ENCODE peak calls at places on chromosome 13, in ten cellular contexts. One of them, this sample, is unnamed.

GRCh38 chr13:45928843-45929242 is 77.3 kb upstream of the SIAH3 start:
- DNase-seq in neural progenitor cell: no peak
- DNase-seq in PC-3: peak; percentile 11
- DNase-seq in IMR-90: no peak
- DNase-seq in pancreas: no peak
- DNase-seq in left ventricle myocardium inferior: no peak
- DNase-seq in heart right ventricle: no peak
- DNase-seq in spleen: no peak
- DNase-seq in DND-41: no peak
- DNase-seq in hepatocyte: no peak
- DNase-seq in this sample: no peak

GRCh38 chr13:113748101-113748861 is 10.7 kb upstream of the TMEM255B start:
- DNase-seq in pancreas: peak; percentile 49
- DNase-seq in neural progenitor cell: no peak
- DNase-seq in spleen: peak; percentile 67
- DNase-seq in IMR-90: no peak
- DNase-seq in left ventricle myocardium inferior: peak; percentile 55
- DNase-seq in hepatocyte: no peak
- DNase-seq in heart right ventricle: no peak
- DNase-seq in PC-3: no peak
- DNase-seq in DND-41: no peak
- DNase-seq in this sample: no peak

GRCh38 chr13:91058066-91058465 is 289.4 kb upstream of the MIR17HG start:
- DNase-seq in left ventricle myocardium inferior: no peak
- DNase-seq in PC-3: peak; percentile 35
- DNase-seq in neural progenitor cell: peak; percentile 37
- DNase-seq in DND-41: no peak
- DNase-seq in hepatocyte: peak; percentile 37
- DNase-seq in heart right ventricle: no peak
- DNase-seq in pancreas: no peak
- DNase-seq in IMR-90: no peak
- DNase-seq in spleen: no peak
- DNase-seq in this sample: no peak

GRCh38 chr13:105159794-105160193 is 1375.7 kb downstream of the EFNB2 start:
- DNase-seq in left ventricle myocardium inferior: no peak
- DNase-seq in heart right ventricle: no peak
- DNase-seq in PC-3: no peak
- DNase-seq in IMR-90: no peak
- DNase-seq in spleen: no peak
- DNase-seq in pancreas: no peak
- DNase-seq in neural progenitor cell: no peak
- DNase-seq in DND-41: peak; percentile 82
- DNase-seq in hepatocyte: no peak
- DNase-seq in this sample: no peak

GRCh38 chr13:66402071-66402470 is 828.1 kb downstream of the PCDH9 start:
- DNase-seq in neural progenitor cell: no peak
- DNase-seq in hepatocyte: no peak
- DNase-seq in DND-41: no peak
- DNase-seq in left ventricle myocardium inferior: no peak
- DNase-seq in heart right ventricle: no peak
- DNase-seq in IMR-90: no peak
- DNase-seq in pancreas: no peak
- DNase-seq in PC-3: peak; percentile 8
- DNase-seq in spleen: no peak
- DNase-seq in this sample: no peak

GRCh38 chr13:101449971-101450748 is 2.3 kb upstream of the ITGBL1 start:
- DNase-seq in IMR-90: peak; percentile 93
- DNase-seq in heart right ventricle: no peak
- DNase-seq in PC-3: peak; percentile 93
- DNase-seq in pancreas: no peak
- DNase-seq in left ventricle myocardium inferior: no peak
- DNase-seq in hepatocyte: no peak
- DNase-seq in spleen: no peak
- DNase-seq in DND-41: no peak
- DNase-seq in neural progenitor cell: no peak
- DNase-seq in this sample: no peak

GRCh38 chr13:40252241-40252640 is 414.2 kb downstream of the FOXO1 start:
- DNase-seq in IMR-90: no peak
- DNase-seq in neural progenitor cell: no peak
- DNase-seq in DND-41: no peak
- DNase-seq in left ventricle myocardium inferior: no peak
- DNase-seq in pancreas: no peak
- DNase-seq in heart right ventricle: no peak
- DNase-seq in hepatocyte: no peak
- DNase-seq in spleen: no peak
- DNase-seq in PC-3: no peak
- DNase-seq in this sample: no peak

GRCh38 chr13:79966502-79966901 is 374.4 kb downstream of the SPRY2 start:
- DNase-seq in heart right ventricle: no peak
- DNase-seq in DND-41: no peak
- DNase-seq in pancreas: no peak
- DNase-seq in PC-3: peak; percentile 68
- DNase-seq in neural progenitor cell: no peak
- DNase-seq in spleen: no peak
- DNase-seq in IMR-90: no peak
- DNase-seq in hepatocyte: no peak
- DNase-seq in left ventricle myocardium inferior: no peak
- DNase-seq in this sample: no peak

GRCh38 chr13:45878966-45879365 is 27.4 kb upstream of the SIAH3 start:
- DNase-seq in hepatocyte: no peak
- DNase-seq in IMR-90: no peak
- DNase-seq in neural progenitor cell: no peak
- DNase-seq in PC-3: no peak
- DNase-seq in DND-41: no peak
- DNase-seq in pancreas: no peak
- DNase-seq in spleen: no peak
- DNase-seq in left ventricle myocardium inferior: no peak
- DNase-seq in heart right ventricle: no peak
- DNase-seq in this sample: no peak

GRCh38 chr13:66803013-66803739 is 427.0 kb downstream of the PCDH9 start:
- DNase-seq in DND-41: no peak
- DNase-seq in PC-3: no peak
- DNase-seq in IMR-90: no peak
- DNase-seq in spleen: no peak
- DNase-seq in left ventricle myocardium inferior: no peak
- DNase-seq in neural progenitor cell: no peak
- DNase-seq in hepatocyte: no peak
- DNase-seq in heart right ventricle: no peak
- DNase-seq in pancreas: no peak
- DNase-seq in this sample: no peak

GRCh38 chr13:67086260-67086659 is 143.9 kb downstream of the PCDH9 start:
- DNase-seq in IMR-90: no peak
- DNase-seq in neural progenitor cell: no peak
- DNase-seq in DND-41: no peak
- DNase-seq in left ventricle myocardium inferior: no peak
- DNase-seq in hepatocyte: no peak
- DNase-seq in heart right ventricle: no peak
- DNase-seq in spleen: no peak
- DNase-seq in PC-3: no peak
- DNase-seq in pancreas: no peak
- DNase-seq in this sample: no peak

GRCh38 chr13:109784590-109785140 is 1.7 kb downstream of the IRS2 start:
- DNase-seq in left ventricle myocardium inferior: peak; percentile 84
- DNase-seq in neural progenitor cell: peak; percentile 93
- DNase-seq in IMR-90: peak; percentile 62
- DNase-seq in hepatocyte: peak; percentile 92
- DNase-seq in spleen: peak; percentile 94
- DNase-seq in DND-41: no peak
- DNase-seq in pancreas: peak; percentile 86
- DNase-seq in heart right ventricle: peak; percentile 86
- DNase-seq in PC-3: peak; percentile 71
- DNase-seq in this sample: peak; percentile 66

GRCh38 chr13:44908712-44909111 is 80.6 kb downstream of the NUFIP1 start:
- DNase-seq in PC-3: no peak
- DNase-seq in hepatocyte: no peak
- DNase-seq in neural progenitor cell: no peak
- DNase-seq in left ventricle myocardium inferior: no peak
- DNase-seq in IMR-90: no peak
- DNase-seq in pancreas: no peak
- DNase-seq in heart right ventricle: no peak
- DNase-seq in spleen: no peak
- DNase-seq in DND-41: peak; percentile 31
- DNase-seq in this sample: no peak

GRCh38 chr13:53260594-53260993 is 232.0 kb downstream of the OLFM4 start:
- DNase-seq in hepatocyte: no peak
- DNase-seq in PC-3: no peak
- DNase-seq in IMR-90: no peak
- DNase-seq in heart right ventricle: no peak
- DNase-seq in neural progenitor cell: no peak
- DNase-seq in left ventricle myocardium inferior: no peak
- DNase-seq in spleen: no peak
- DNase-seq in DND-41: no peak
- DNase-seq in pancreas: no peak
- DNase-seq in this sample: no peak

DNA sequence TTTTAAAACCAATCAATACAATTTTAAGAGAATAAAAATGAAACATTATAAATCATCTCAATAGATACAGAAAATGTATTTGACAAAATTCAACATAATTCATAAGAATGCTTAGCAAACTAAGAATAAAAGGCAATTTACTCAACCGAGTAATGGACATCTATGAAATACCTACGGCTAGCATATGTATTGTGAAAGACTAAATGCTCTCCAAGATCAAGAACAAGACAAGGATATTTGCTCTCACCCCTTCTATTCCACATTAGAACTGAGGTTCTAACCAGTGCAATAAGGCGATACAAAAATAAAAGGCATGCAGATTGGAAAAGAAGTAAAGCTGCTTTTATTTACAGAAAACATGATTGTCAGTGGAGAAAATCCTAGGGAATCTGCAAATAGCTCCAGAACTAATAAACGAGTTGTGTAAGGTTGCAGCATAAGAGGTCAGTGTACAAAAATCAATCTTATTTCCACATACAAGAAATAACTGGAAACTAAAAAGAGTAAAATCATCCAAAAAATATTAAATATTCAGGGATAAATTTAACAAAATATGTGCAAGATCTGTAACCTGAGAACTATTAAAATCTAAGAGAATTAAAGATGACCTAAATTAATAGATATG is 16.4 kb downstream of the KATNAL1 start:
- DNase-seq in PC-3: no peak
- DNase-seq in IMR-90: no peak
- DNase-seq in heart right ventricle: no peak
- DNase-seq in DND-41: no peak
- DNase-seq in pancreas: no peak
- DNase-seq in hepatocyte: no peak
- DNase-seq in left ventricle myocardium inferior: no peak
- DNase-seq in spleen: no peak
- DNase-seq in neural progenitor cell: no peak
- DNase-seq in this sample: no peak
- H3K4me1 ChIP-seq in PC-3: no peaks in the 10 kb centered on the region
- H3K4me1 ChIP-seq in IMR-90: peaks cover 3% of the 10 kb centered on the region
- H3K4me1 ChIP-seq in heart right ventricle: peaks cover 42% of the 10 kb centered on the region
- H3K4me1 ChIP-seq in DND-41: peaks cover 44% of the 10 kb centered on the region
- H3K4me1 ChIP-seq in pancreas: no peaks in the 10 kb centered on the region
- H3K4me1 ChIP-seq in hepatocyte: no peaks in the 10 kb centered on the region
- H3K4me1 ChIP-seq in left ventricle myocardium inferior: peaks cover 31% of the 10 kb centered on the region
- H3K4me1 ChIP-seq in spleen: no peaks in the 10 kb centered on the region
- H3K4me1 ChIP-seq in neural progenitor cell: peaks cover 5% of the 10 kb centered on the region
- H3K4me1 ChIP-seq in this sample: no peaks in the 10 kb centered on the region

DNA sequence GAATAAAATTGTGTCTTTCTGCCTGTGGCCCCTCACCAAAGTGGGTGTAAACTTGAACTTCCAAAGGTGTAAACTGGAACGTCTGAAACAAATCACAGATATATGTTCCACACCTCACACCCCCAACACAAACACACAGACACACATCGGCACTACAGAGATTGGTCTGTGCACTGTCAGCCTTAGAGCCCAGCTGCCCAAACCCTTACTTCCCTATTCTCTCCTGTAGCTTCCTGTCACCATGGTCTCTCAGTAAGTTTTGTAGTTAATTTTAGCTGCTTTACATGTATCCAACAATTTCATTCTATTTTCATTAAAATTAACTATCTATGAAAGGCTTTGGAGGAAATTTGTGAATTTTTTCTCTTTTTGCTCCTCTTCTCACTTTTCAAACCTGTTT is 5.4 kb downstream of the TM9SF2 start:
- DNase-seq in neural progenitor cell: no peak
- DNase-seq in heart right ventricle: no peak
- DNase-seq in IMR-90: no peak
- DNase-seq in DND-41: no peak
- DNase-seq in spleen: no peak
- DNase-seq in pancreas: no peak
- DNase-seq in left ventricle myocardium inferior: no peak
- DNase-seq in hepatocyte: no peak
- DNase-seq in PC-3: no peak
- DNase-seq in this sample: no peak
- H3K4me3 ChIP-seq in neural progenitor cell: no peak overlapping the region
- H3K4me3 ChIP-seq in heart right ventricle: no peak overlapping the region
- H3K4me3 ChIP-seq in IMR-90: no peak overlapping the region
- H3K4me3 ChIP-seq in DND-41: no peak overlapping the region
- H3K4me3 ChIP-seq in spleen: no peak overlapping the region
- H3K4me3 ChIP-seq in pancreas: no peak overlapping the region
- H3K4me3 ChIP-seq in left ventricle myocardium inferior: no peak overlapping the region
- H3K4me3 ChIP-seq in hepatocyte: no peak overlapping the region
- H3K4me3 ChIP-seq in PC-3: no peak overlapping the region
- H3K4me3 ChIP-seq in this sample: no peak overlapping the region

DNA sequence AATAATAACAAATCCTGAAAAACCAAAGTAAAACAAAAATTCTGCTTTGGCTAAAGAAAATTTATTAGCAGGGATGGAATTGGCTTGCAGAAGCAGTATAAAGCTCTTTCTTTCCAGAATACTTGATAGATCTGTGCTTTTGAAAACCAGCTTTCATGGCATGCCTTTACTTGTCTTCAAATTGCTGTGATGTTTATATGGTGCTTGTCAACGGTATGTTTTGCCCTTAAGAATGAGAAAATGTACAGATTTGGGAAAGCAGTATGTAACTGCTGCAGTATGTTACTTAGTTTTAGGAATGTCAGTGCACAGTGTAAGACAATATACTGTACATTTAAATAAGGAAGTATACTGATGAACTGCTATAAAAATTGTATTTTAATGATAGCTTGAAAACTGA is 120.8 kb upstream of the PCDH20 start:
- DNase-seq in hepatocyte: no peak
- DNase-seq in DND-41: no peak
- DNase-seq in pancreas: no peak
- DNase-seq in neural progenitor cell: no peak
- DNase-seq in left ventricle myocardium inferior: no peak
- DNase-seq in heart right ventricle: no peak
- DNase-seq in IMR-90: no peak
- DNase-seq in PC-3: no peak
- DNase-seq in spleen: no peak
- DNase-seq in this sample: no peak
- H3K27ac ChIP-seq in hepatocyte: no peak overlapping the region
- H3K27ac ChIP-seq in DND-41: no peak overlapping the region
- H3K27ac ChIP-seq in pancreas: no peak overlapping the region
- H3K27ac ChIP-seq in neural progenitor cell: no peak overlapping the region
- H3K27ac ChIP-seq in left ventricle myocardium inferior: no peak overlapping the region
- H3K27ac ChIP-seq in heart right ventricle: no peak overlapping the region
- H3K27ac ChIP-seq in IMR-90: no peak overlapping the region
- H3K27ac ChIP-seq in PC-3: no peak overlapping the region
- H3K27ac ChIP-seq in spleen: no peak overlapping the region
- H3K27ac ChIP-seq in this sample: no peak overlapping the region

DNA sequence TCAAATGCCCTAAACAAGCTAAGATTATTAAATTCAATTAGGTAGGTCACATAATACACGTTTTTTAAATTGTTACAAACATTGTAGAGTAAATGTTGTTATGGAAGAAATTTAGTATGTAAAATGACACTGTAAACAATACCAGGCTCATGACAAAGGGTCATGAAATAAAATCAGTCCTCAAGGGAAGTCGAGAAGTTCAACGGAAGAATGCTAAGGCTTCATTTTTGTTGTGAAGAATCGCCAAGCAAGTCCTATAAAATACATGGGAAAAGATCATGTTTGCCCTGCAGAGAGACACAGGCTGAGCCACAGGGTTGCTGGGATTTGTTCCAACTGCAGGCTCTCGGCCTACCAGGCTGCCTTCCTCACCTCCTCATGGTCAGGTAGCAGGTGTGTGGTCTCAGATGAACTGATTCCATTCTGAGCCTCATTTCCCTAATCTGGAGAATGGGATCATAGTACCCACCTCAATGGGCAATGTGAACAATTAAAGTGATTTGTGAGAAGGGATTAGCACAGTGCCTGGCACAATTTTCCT is 115.0 kb upstream of the SPATA13 start:
- DNase-seq in IMR-90: no peak
- DNase-seq in pancreas: no peak
- DNase-seq in DND-41: no peak
- DNase-seq in left ventricle myocardium inferior: no peak
- DNase-seq in hepatocyte: no peak
- DNase-seq in neural progenitor cell: no peak
- DNase-seq in heart right ventricle: no peak
- DNase-seq in spleen: no peak
- DNase-seq in PC-3: no peak
- DNase-seq in this sample: no peak
- H3K4me1 ChIP-seq in IMR-90: peaks cover 18% of the 10 kb centered on the region
- H3K4me1 ChIP-seq in pancreas: no peaks in the 10 kb centered on the region
- H3K4me1 ChIP-seq in DND-41: no peaks in the 10 kb centered on the region
- H3K4me1 ChIP-seq in left ventricle myocardium inferior: peaks cover 3% of the 10 kb centered on the region
- H3K4me1 ChIP-seq in hepatocyte: no peaks in the 10 kb centered on the region
- H3K4me1 ChIP-seq in neural progenitor cell: peaks cover 28% of the 10 kb centered on the region
- H3K4me1 ChIP-seq in heart right ventricle: peaks cover 2% of the 10 kb centered on the region
- H3K4me1 ChIP-seq in spleen: peaks cover 26% of the 10 kb centered on the region
- H3K4me1 ChIP-seq in PC-3: peaks cover 13% of the 10 kb centered on the region
- H3K4me1 ChIP-seq in this sample: no peaks in the 10 kb centered on the region

This sample was measured in naive thymus-derived CD4-positive, alpha-beta T cell.